ENCODE peak calls at places on chromosomes 16 and 17, in eight cellular contexts. P is GM23338, O is H1, R is K562, F is endothelial cell of umbilical vein, E is HepG2, M is HCT116, Y is GM12878. U is an unnamed sample.

GRCh38 chr16:86833136-86833535 is 254.8 kb downstream of the FOXL1 start:
- DNase-seq in P (no peak), Y (no peak), F (no peak), R (no peak), E (no peak), O (no peak), M (no peak), U (no peak)

GRCh38 chr17:57090560-57091185 is 5.6 kb downstream of the AKAP1 start:
- DNase-seq in R (no peak), Y (no peak), O (no peak), F (no peak), M (no peak), E (no peak), P (no peak), U (peak)

GRCh38 chr17:44400226-44400847 is 10.9 kb upstream of the ITGA2B start:
- DNase-seq in O (peak), Y (no peak), P (peak), E (peak), M (peak), F (peak), R (peak), U (no peak)

GRCh38 chr17:31579265-31579664 is 187.8 kb downstream of the RAB11FIP4 start:
- DNase-seq in O (no peak), E (no peak), M (no peak), Y (no peak), P (no peak), F (peak), R (no peak), U (no peak)

GRCh38 chr17:61806081-61806828 is 57.1 kb downstream of the BRIP1 start:
- DNase-seq in P (peak), M (no peak), F (no peak), R (no peak), O (no peak), E (no peak), Y (no peak), U (no peak)

GRCh38 chr16:88430524-88431446 is 22.3 kb upstream of the ZFPM1 start:
- DNase-seq in P (peak), E (no peak), Y (no peak), R (peak), F (peak), O (peak), M (no peak), U (no peak)

GRCh38 chr17:50375858-50376538 is 3.0 kb downstream of the EME1 start:
- DNase-seq in O (no peak), P (no peak), F (no peak), R (no peak), Y (no peak), E (no peak), M (no peak), U (no peak)

GRCh38 chr16:69829338-69829737 is 67.2 kb downstream of the WWP2 start:
- DNase-seq in E (no peak), M (no peak), R (no peak), F (no peak), O (no peak), P (no peak), Y (no peak), U (no peak)

GRCh38 chr16:1080801-1081733 is 8.5 kb downstream of the SSTR5 start:
- DNase-seq in F (peak), R (no peak), P (no peak), M (no peak), Y (no peak), E (no peak), O (no peak), U (no peak)

GRCh38 chr16:89482824-89483220 is 7.5 kb downstream of the ANKRD11 start:
- DNase-seq in R (no peak), M (no peak), O (no peak), P (no peak), E (no peak), Y (no peak), F (no peak), U (no peak)
- TF ChIP-seq POLR2AphosphoS5 in R (no peak), M (no peak), O (no peak), P (no peak), E (no peak), Y (no peak), F (no peak), U (no peak)

GRCh38 chr17:82332669-82333278 is 792 bp downstream of the SECTM1 start:
- DNase-seq in R (peak), E (no peak), P (peak), F (peak), O (no peak), M (peak), Y (no peak), U (no peak)
- TF ChIP-seq EZH2 in R (no peak), E (no peak), P (no peak), F (no peak), O (peak), M (no peak), Y (peak), U (no peak)

GRCh38 chr17:32673964-32674363 is 187.2 kb downstream of the CDK5R1 start:
- DNase-seq in E (no peak), O (no peak), Y (no peak), F (no peak), R (no peak), M (no peak), P (no peak), U (no peak)
- TF ChIP-seq POLR2AphosphoS5 in E (no peak), O (no peak), Y (no peak), F (no peak), R (no peak), M (no peak), P (no peak), U (no peak)

DNA sequence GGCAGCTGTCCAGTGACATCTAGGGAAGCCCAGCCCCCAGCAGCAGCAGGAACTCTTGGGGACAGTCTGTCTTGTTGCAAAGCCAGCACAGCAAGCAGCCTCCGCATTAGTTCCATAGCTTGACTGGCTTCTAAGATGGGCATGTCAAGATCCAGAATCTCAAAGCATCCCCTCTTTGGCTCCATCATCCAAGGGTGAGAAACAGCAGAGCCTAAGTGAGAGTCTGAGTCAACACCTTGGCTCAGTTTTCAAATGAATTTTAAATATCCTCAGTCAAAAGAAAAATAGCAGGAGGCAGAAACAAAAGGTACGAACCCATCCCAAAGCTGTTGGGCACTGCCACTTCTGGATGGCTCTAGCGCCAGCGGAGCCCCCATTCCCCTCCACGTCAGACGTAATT is 2.2 kb downstream of the CLDN9 start:
- DNase-seq in M (no peak), F (no peak), O (no peak), R (no peak), E (no peak), Y (no peak), P (no peak), U (no peak)
- TF ChIP-seq EZH2 in M (no peak), F (no peak), O (no peak), R (no peak), E (no peak), Y (no peak), P (no peak), U (no peak)

DNA sequence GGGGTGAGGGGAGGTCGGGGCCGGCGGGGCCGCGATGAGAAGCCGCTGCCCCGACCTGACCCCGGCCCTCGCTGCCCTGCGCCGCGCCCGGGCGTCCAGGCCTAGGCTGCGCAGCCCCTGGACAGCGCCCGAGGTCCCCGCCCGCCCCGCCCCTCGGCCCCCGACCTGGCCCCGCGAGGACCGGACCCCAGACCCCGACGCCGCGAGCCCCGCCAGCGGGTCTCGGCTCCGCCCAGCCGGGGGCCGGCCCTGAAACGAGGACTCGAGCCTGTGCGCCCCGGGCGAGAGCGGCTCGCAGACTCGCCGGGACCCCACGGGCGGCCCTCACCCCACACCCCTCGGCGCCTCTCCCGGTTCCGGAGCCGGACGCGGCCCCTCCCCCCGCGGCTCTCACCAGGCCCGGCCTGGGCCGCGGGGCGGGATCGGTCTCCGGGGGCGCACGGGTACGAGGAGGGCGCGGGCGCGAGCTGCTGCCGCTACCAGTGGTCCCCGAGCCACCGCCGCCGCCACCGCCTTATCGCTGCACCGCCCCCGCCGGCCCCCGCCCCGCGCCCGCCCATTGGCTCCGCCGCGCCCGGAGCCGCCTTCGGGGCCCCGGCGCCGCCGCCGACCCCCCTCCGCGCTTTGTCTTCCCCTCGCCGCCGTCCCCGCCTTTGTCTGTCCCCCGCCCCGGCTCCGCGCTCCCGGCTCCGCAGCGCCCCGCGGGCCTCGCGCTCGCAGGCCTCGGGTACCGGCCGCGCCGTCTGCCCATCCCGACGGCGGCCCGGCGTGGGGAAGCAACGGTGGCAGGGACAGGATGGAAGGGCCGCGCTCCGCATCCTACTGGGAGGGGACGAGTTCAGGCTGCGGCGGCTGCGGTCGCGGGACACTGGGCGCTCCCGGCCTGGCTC is at the start of gene LIMD2:
- DNase-seq in P (peak), Y (no peak), R (peak), M (no peak), E (no peak), F (peak), O (peak), U (no peak)
- TF ChIP-seq POLR2AphosphoS5 in P (no peak), Y (no peak), R (no peak), M (peak), E (no peak), F (peak), O (no peak), U (no peak)

DNA sequence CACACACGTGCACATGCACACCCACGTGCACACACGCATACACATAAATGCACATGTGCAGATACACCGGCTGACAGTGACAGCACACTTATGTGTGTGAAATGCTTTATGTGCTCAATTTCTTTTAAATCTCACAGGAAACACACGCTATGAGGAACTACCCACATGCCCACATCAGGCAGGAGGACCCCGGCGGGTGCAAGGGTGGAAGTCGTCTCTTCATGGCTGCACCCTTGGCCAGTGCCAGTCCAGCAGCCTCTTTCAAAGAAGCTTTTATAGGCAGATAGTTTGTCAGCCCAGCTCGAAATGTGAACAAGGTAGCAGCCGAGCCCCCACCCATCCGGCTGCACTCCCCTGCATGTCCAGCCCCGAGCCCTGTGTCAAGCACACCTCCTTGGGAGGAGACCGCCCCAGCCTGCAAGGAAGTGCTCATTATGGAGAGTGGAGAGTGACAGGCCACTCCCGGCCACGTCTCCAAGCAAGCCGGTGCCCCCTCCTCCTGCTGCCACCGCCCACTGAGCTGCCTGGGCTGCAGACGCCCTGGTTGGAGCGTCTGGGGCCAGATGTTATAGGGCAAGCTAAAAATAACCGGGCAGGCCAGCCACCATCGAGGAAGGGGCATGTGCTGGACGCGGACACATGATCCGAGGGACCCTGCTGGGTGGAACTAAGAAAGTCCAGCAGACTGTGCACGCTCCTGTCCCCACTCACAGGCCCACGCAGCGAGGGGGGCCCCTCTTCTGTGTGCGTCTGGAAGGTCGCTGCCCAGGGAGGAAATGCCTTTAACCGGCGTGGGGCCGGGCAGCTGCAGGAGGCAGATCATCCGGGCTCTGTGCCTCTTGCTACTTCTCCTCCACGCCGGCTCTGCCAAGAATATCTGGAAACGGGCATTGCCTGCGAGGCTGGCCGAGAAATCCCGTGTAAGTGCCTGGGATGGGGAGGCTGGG is at the start of gene WFDC1:
- DNase-seq in P (peak), E (no peak), Y (no peak), F (no peak), M (no peak), R (no peak), O (peak), U (no peak)
- TF ChIP-seq EZH2 in P (no peak), E (peak), Y (no peak), F (no peak), M (no peak), R (no peak), O (no peak), U (no peak)

GRCh38 chr17:3962217-3963069 is 1.8 kb downstream of the ATP2A3 start:
- DNase-seq in P (no peak), Y (no peak), E (no peak), R (no peak), O (no peak), F (no peak), M (no peak), U (no peak)

GRCh38 chr17:3966720-3967363 is 2.6 kb upstream of the ATP2A3 start:
- DNase-seq in E (peak), R (no peak), P (no peak), F (no peak), Y (no peak), O (no peak), M (no peak), U (no peak)

GRCh38 chr17:3965123-3965800 is 1.0 kb upstream of the ATP2A3 start:
- DNase-seq in O (peak), P (peak), E (no peak), Y (peak), R (peak), M (peak), F (no peak), U (no peak)

GRCh38 chr17:3963214-3964201 is 729 bp downstream of the ATP2A3 start:
- DNase-seq in F (no peak), O (peak), Y (no peak), R (peak), E (no peak), M (no peak), P (peak), U (no peak)

GRCh38 chr17:3964203-3965122 is at the start of gene ATP2A3:
- DNase-seq in Y (no peak), F (no peak), P (peak), E (no peak), R (peak), O (peak), M (no peak), U (no peak)
- TF ChIP-seq POLR2AphosphoS5 in Y (peak), F (no peak), P (no peak), E (no peak), R (no peak), O (no peak), M (peak), U (no peak)

U was measured in SK-N-MC.